ENCODE peak calls at places on chromosome 7, in four cellular contexts. E is NCI-H774; V is activated CD4-positive, alpha-beta T cell treated with anti-CD3 and anti-CD28 coated beads, Interleukin-2, amount 50 U/mL, for 24 hours; Q is GM23248. S is an unnamed sample.

GRCh38 chr7:93717217-93717900 is 142.8 kb upstream of the CALCR start:
- DNase-seq in V (no peak), E (no peak), Q (peak), S (no peak)

GRCh38 chr7:118153551-118154177 is 30.3 kb upstream of the LSM8 start:
- DNase-seq in Q (peak), V (peak), E (peak), S (no peak)

GRCh38 chr7:66078067-66078466 is 2.4 kb downstream of the ASL start:
- DNase-seq in Q (no peak), E (no peak), V (no peak), S (no peak)

GRCh38 chr7:105580022-105580740 is 1.1 kb downstream of the EFCAB10 start:
- DNase-seq in Q (no peak), V (no peak), E (no peak), S (no peak)

GRCh38 chr7:81299272-81299671 is 380.4 kb upstream of the SEMA3C start:
- DNase-seq in E (no peak), Q (peak), V (no peak), S (no peak)

GRCh38 chr7:150383710-150384397 is 4.7 kb downstream of the ZNF775 start:
- DNase-seq in V (no peak), Q (no peak), E (peak), S (no peak)

GRCh38 chr7:151504715-151505326 is 14.9 kb downstream of the RHEB start:
- DNase-seq in V (no peak), Q (no peak), E (no peak), S (no peak)

GRCh38 chr7:115208710-115209540 is 287.0 kb downstream of the MDFIC start:
- DNase-seq in V (no peak), Q (no peak), E (no peak), S (no peak)

GRCh38 chr7:149005427-149006344 is 22.6 kb downstream of the PDIA4 start:
- DNase-seq in V (peak), E (no peak), Q (peak), S (peak)

GRCh38 chr7:94190599-94191061 is 186.5 kb upstream of the BET1 start:
- DNase-seq in V (no peak), Q (peak), E (no peak), S (no peak)

GRCh38 chr7:45080958-45081669 is 7.7 kb downstream of the NACAD start:
- DNase-seq in Q (no peak), V (no peak), E (no peak), S (no peak)

GRCh38 chr7:151629873-151630272 is 110.2 kb upstream of the RHEB start:
- DNase-seq in Q (no peak), V (no peak), E (no peak), S (no peak)